ENCODE peak calls at places on chromosomes 13 and 19, in nine cellular contexts. C is tibial nerve; O is kidney; U is mucosa of gallbladder; N is AML-193; R is kidney epithelial cell; T is stimulated activated CD4-positive, alpha-beta T cell treated with anti-CD3 and anti-CD28 coated beads, Interleukin-4, amount 100 ng/mL, for 24 hours; K is activated CD4-positive, alpha-beta T cell treated with anti-CD3 and anti-CD28 coated beads, Interleukin-2, amount 50 U/mL, for 48 hours; P is activated effector memory CD4-positive, alpha-beta T cell treated with Interleukin-2 at 50 U/mL for 16 hours. S is an unnamed sample.

GRCh38 chr13:61410669-61411297 is 4.9 kb downstream of the PCDH20 start:
- DNase-seq in R (no peak), U (no peak), N (peak; percentile 15), C (no peak), O (no peak), P (no peak), T (no peak), K (no peak), S (peak; percentile 29)

GRCh38 chr13:28983661-28984060 is 163.5 kb downstream of the MTUS2 start:
- DNase-seq in N (no peak), C (no peak), K (no peak), O (no peak), U (no peak), P (no peak), T (no peak), R (no peak), S (no peak)

GRCh38 chr19:40191836-40192646 is 815 bp downstream of the MAP3K10 start:
- DNase-seq in T (peak; percentile 17), N (no peak), P (no peak), U (no peak), K (peak; percentile 30), C (no peak), R (no peak), O (peak; percentile 80), S (peak; percentile 57)

GRCh38 chr19:55529636-55530230 is 7.2 kb downstream of the SBK2 start:
- DNase-seq in P (no peak), R (no peak), K (no peak), O (no peak), U (no peak), T (no peak), N (no peak), C (no peak), S (no peak)

GRCh38 chr13:112256716-112257497 is 119.2 kb upstream of the SPACA7 start:
- DNase-seq in R (no peak), N (no peak), U (no peak), T (no peak), K (no peak), O (peak; percentile 44), P (no peak), C (no peak), S (no peak)

GRCh38 chr13:40087021-40088002 is 431.9 kb downstream of the COG6 start:
- DNase-seq in C (no peak), T (no peak), O (no peak), P (no peak), R (no peak), N (no peak), U (no peak), K (no peak), S (no peak)

GRCh38 chr19:34189199-34189916 is 17.1 kb downstream of the LSM14A start:
- DNase-seq in T (no peak), R (no peak), P (no peak), C (no peak), O (no peak), U (no peak), K (no peak), N (no peak), S (no peak)

GRCh38 chr19:1511989-1512338 is 855 bp downstream of the ADAMTSL5 start:
- DNase-seq in U (no peak), T (no peak), R (no peak), K (no peak), N (no peak), O (no peak), C (no peak), P (no peak), S (no peak)

GRCh38 chr13:20869540-20869939 is 33.0 kb downstream of the XPO4 start:
- DNase-seq in P (no peak), N (peak; percentile 24), O (no peak), K (no peak), T (no peak), U (no peak), C (no peak), R (no peak), S (peak; percentile 11)

GRCh38 chr13:104750377-104750776 is 1684.2 kb upstream of the SLC10A2 start:
- DNase-seq in T (no peak), O (no peak), C (no peak), R (peak; percentile 76), P (no peak), K (no peak), U (peak; percentile 26), N (no peak), S (no peak)

GRCh38 chr19:23991170-23991569 is 76.5 kb downstream of the ZNF726 start:
- DNase-seq in C (no peak), R (peak; percentile 41), T (no peak), P (peak; percentile 10), K (peak; percentile 5), N (no peak), U (peak; percentile 80), O (no peak), S (no peak)

GRCh38 chr13:83229574-83230300 is 652.5 kb downstream of the SLITRK1 start:
- DNase-seq in R (no peak), T (no peak), N (no peak), U (no peak), P (no peak), C (no peak), O (no peak), K (no peak), S (no peak)

GRCh38 chr19:35704218-35704617 is at the start of gene ZBTB32:
- DNase-seq in R (no peak), K (peak; percentile 33), T (no peak), N (no peak), C (no peak), P (no peak), U (peak; percentile 40), O (peak; percentile 70), S (peak; percentile 70)

GRCh38 chr19:32168111-32168510 is 177.3 kb upstream of the ZNF507 start:
- DNase-seq in K (no peak), T (no peak), C (no peak), N (no peak), R (no peak), O (no peak), P (no peak), U (no peak), S (no peak)

GRCh38 chr13:81021284-81021683 is 680.4 kb upstream of the SPRY2 start:
- DNase-seq in T (no peak), P (no peak), K (no peak), N (no peak), R (no peak), C (no peak), O (no peak), U (no peak), S (no peak)

GRCh38 chr13:41960195-41960699 is 662 bp downstream of the VWA8 start:
- DNase-seq in R (no peak), T (no peak), K (no peak), U (no peak), O (no peak), N (peak; percentile 31), C (no peak), P (no peak), S (no peak)

GRCh38 chr19:39937792-39938191 is 3.4 kb upstream of the FCGBP start:
- DNase-seq in O (no peak), U (no peak), R (no peak), K (no peak), N (peak; percentile 12), C (no peak), T (no peak), P (no peak), S (no peak)

GRCh38 chr19:40592170-40592569 is 9.0 kb upstream of the LTBP4 start:
- DNase-seq in K (no peak), O (no peak), T (no peak), R (no peak), P (no peak), C (no peak), U (no peak), N (no peak), S (peak; percentile 55)

GRCh38 chr19:38375098-38375493 is 725 bp downstream of the PSMD8 start:
- DNase-seq in K (no peak), U (no peak), O (no peak), T (peak; percentile 22), P (no peak), R (no peak), C (no peak), N (peak; percentile 20), S (peak; percentile 84)

GRCh38 chr19:23439623-23440022 is 44.4 kb upstream of the ZNF91 start:
- DNase-seq in U (no peak), T (no peak), P (no peak), O (no peak), C (no peak), R (no peak), N (no peak), K (no peak), S (peak; percentile 3)

GRCh38 chr13:114161644-114162532 is 17.2 kb upstream of the CFAP97D2 start:
- DNase-seq in C (peak; percentile 40), P (peak; percentile 37), K (peak; percentile 48), N (peak; percentile 72), U (peak; percentile 37), T (no peak), R (no peak), O (peak; percentile 87), S (no peak)

GRCh38 chr13:39803156-39803555 is 147.7 kb downstream of the COG6 start:
- DNase-seq in U (no peak), C (no peak), K (no peak), R (no peak), T (no peak), N (no peak), O (no peak), P (no peak), S (no peak)

GRCh38 chr19:48993175-48994034 is at the start of the genes GYS1 and RUVBL2:
- DNase-seq in K (peak; percentile 100), R (peak; percentile 97), U (peak; percentile 100), N (peak; percentile 98), T (peak; percentile 99), P (peak; percentile 99), O (peak; percentile 100), C (peak; percentile 98), S (peak; percentile 100)

GRCh38 chr13:48268019-48268418 is 35.0 kb downstream of the ITM2B start:
- DNase-seq in U (no peak), N (no peak), T (no peak), P (no peak), C (no peak), R (no peak), K (no peak), O (no peak), S (peak; percentile 6)

GRCh38 chr13:26962671-26963070 is 202.1 kb upstream of the GPR12 start:
- DNase-seq in K (no peak), O (no peak), U (no peak), C (no peak), P (no peak), N (no peak), T (no peak), R (no peak), S (no peak)

GRCh38 chr19:39843919-39844793 is 2.0 kb downstream of the FBL start:
- DNase-seq in R (no peak), C (peak; percentile 71), K (no peak), P (no peak), N (peak; percentile 63), U (no peak), O (no peak), T (peak; percentile 44), S (peak; percentile 74)

GRCh38 chr19:49017666-49018351 is 918 bp upstream of the LHB start:
- DNase-seq in R (no peak), N (no peak), P (peak; percentile 57), T (peak; percentile 62), O (no peak), C (no peak), K (peak; percentile 69), U (no peak), S (peak; percentile 67)

GRCh38 chr19:57068921-57069697 is 50.7 kb upstream of the USP29 start:
- DNase-seq in C (no peak), P (no peak), N (no peak), O (no peak), T (no peak), K (peak; percentile 7), R (no peak), U (no peak), S (no peak)

GRCh38 chr19:14127929-14128509 is 8.4 kb downstream of the ASF1B start:
- DNase-seq in N (peak; percentile 68), R (no peak), P (no peak), O (no peak), U (no peak), C (no peak), K (no peak), T (no peak), S (no peak)

GRCh38 chr19:21519488-21519887 is 14.1 kb downstream of the ZNF429 start:
- DNase-seq in P (no peak), C (no peak), R (no peak), N (no peak), T (no peak), U (no peak), K (no peak), O (no peak), S (peak; percentile 41)

GRCh38 chr13:27917121-27917947 is 2.5 kb upstream of the PDX1 start:
- DNase-seq in C (no peak), T (no peak), P (no peak), U (no peak), O (no peak), R (no peak), N (no peak), K (no peak), S (no peak)